ENCODE peak calls at places on chromosomes 5 and 9, in six cellular contexts. R is pulmonary artery endothelial cell, E is T-helper 2 cell, Y is amniotic stem cell, Z is B cell, Q is neural progenitor cell. W is an unnamed sample.

GRCh38 chr5:1502046-1502736 is 21.6 kb downstream of the LPCAT1 start:
- DNase-seq in E (peak), Y (no peak), Q (no peak), Z (peak), R (no peak), W (peak)

GRCh38 chr5:102411-103043 is 10.6 kb downstream of the PLEKHG4B start:
- DNase-seq in Q (no peak), Z (no peak), R (no peak), E (no peak), Y (no peak), W (no peak)

GRCh38 chr5:96896806-96897205 is 20.5 kb downstream of the ERAP2 start:
- DNase-seq in E (no peak), Y (no peak), Q (no peak), Z (peak), R (no peak), W (no peak)

GRCh38 chr5:77993799-77994318 is 217.7 kb upstream of the TBCA start:
- DNase-seq in Y (no peak), E (no peak), Q (peak), R (no peak), Z (no peak), W (no peak)

GRCh38 chr5:67380431-67380830 is 183.8 kb upstream of the CD180 start:
- DNase-seq in E (no peak), Z (no peak), Y (no peak), Q (no peak), R (no peak), W (no peak)

GRCh38 chr9:75372499-75373268 is 284.4 kb downstream of the OSTF1 start:
- DNase-seq in E (no peak), R (no peak), Z (no peak), Q (no peak), Y (no peak), W (no peak)

GRCh38 chr9:127828262-127829031 is 25.8 kb downstream of the FPGS start:
- DNase-seq in Y (no peak), Z (no peak), R (no peak), E (no peak), Q (peak), W (peak)

GRCh38 chr5:59810041-59810440 is 83.5 kb downstream of the PDE4D start:
- DNase-seq in Y (peak), Q (peak), E (peak), R (no peak), Z (peak), W (peak)

GRCh38 chr9:130933114-130934046 is 5.7 kb downstream of the FIBCD1 start:
- DNase-seq in E (no peak), R (no peak), Y (no peak), Q (no peak), Z (no peak), W (no peak)

GRCh38 chr5:131997026-131997726 is 14.3 kb downstream of the ACSL6 start:
- DNase-seq in R (no peak), Z (no peak), E (no peak), Y (no peak), Q (no peak), W (no peak)

GRCh38 chr5:93532370-93532769 is 48.6 kb downstream of the NR2F1-AS1 start:
- DNase-seq in Y (no peak), E (no peak), Q (peak), R (peak), Z (no peak), W (no peak)